ENCODE peak calls at places on chromosomes 13 and 19, in four cellular contexts. One of them, this sample, is unnamed.

GRCh38 chr13:30743319-30744055 is 8.1 kb downstream of the ALOX5AP start:
- DNase-seq in heart right ventricle: no peak
- DNase-seq in HFF-Myc: peak; percentile 84
- DNase-seq in anterior cingulate cortex: no peak
- DNase-seq in this sample: no peak

GRCh38 chr19:34475975-34476594 is 5.5 kb upstream of the WTIP start:
- DNase-seq in heart right ventricle: no peak
- DNase-seq in HFF-Myc: no peak
- DNase-seq in anterior cingulate cortex: no peak
- DNase-seq in this sample: no peak

GRCh38 chr19:30556230-30556711 is 184.1 kb downstream of the ZNF536 start:
- DNase-seq in heart right ventricle: no peak
- DNase-seq in HFF-Myc: no peak
- DNase-seq in anterior cingulate cortex: peak; percentile 15
- DNase-seq in this sample: no peak

GRCh38 chr13:21058361-21058760 is 3.0 kb downstream of the LATS2 start:
- DNase-seq in heart right ventricle: no peak
- DNase-seq in HFF-Myc: no peak
- DNase-seq in anterior cingulate cortex: no peak
- DNase-seq in this sample: no peak

GRCh38 chr19:20102097-20102496 is 24.3 kb downstream of the ZNF90 start:
- DNase-seq in heart right ventricle: no peak
- DNase-seq in HFF-Myc: no peak
- DNase-seq in anterior cingulate cortex: no peak
- DNase-seq in this sample: no peak

GRCh38 chr19:661427-662196 is 1.4 kb downstream of the RNF126 start:
- DNase-seq in heart right ventricle: no peak
- DNase-seq in HFF-Myc: no peak
- DNase-seq in anterior cingulate cortex: no peak
- DNase-seq in this sample: peak; percentile 56

GRCh38 chr19:50152578-50152977 is 10.5 kb downstream of the IZUMO2 start:
- DNase-seq in heart right ventricle: no peak
- DNase-seq in HFF-Myc: no peak
- DNase-seq in anterior cingulate cortex: no peak
- DNase-seq in this sample: no peak

GRCh38 chr19:31518626-31519025 is 169.4 kb upstream of the TSHZ3 start:
- DNase-seq in heart right ventricle: no peak
- DNase-seq in HFF-Myc: no peak
- DNase-seq in anterior cingulate cortex: no peak
- DNase-seq in this sample: no peak

GRCh38 chr19:42201489-42202289 is 15.8 kb downstream of the DEDD2 start:
- DNase-seq in heart right ventricle: no peak
- DNase-seq in HFF-Myc: no peak
- DNase-seq in anterior cingulate cortex: no peak
- DNase-seq in this sample: peak; percentile 58

GRCh38 chr19:1445932-1446712 is 3.8 kb upstream of the APC2 start:
- DNase-seq in heart right ventricle: no peak
- DNase-seq in HFF-Myc: no peak
- DNase-seq in anterior cingulate cortex: no peak
- DNase-seq in this sample: peak; percentile 33

GRCh38 chr13:28655566-28655965 is 3.4 kb upstream of the POMP start:
- DNase-seq in heart right ventricle: no peak
- DNase-seq in HFF-Myc: no peak
- DNase-seq in anterior cingulate cortex: no peak
- DNase-seq in this sample: no peak

GRCh38 chr19:5218963-5219530 is 121.6 kb downstream of the PTPRS start:
- DNase-seq in heart right ventricle: no peak
- DNase-seq in HFF-Myc: no peak
- DNase-seq in anterior cingulate cortex: no peak
- DNase-seq in this sample: no peak

This sample was measured in left ventricle myocardium superior.